ENCODE peak calls at places on chromosomes 1 and 21, in seven cellular contexts. One of them, this sample, is unnamed. For H3K4me1, the result is how much of the 10 kb centered on the place peaks cover.

GRCh38 chr1:227951624-227952373 is 4.1 kb upstream of the WNT9A start:
- DNase-seq in K562: no peak
- DNase-seq in cardiac muscle cell: no peak
- DNase-seq in stomach: peak
- DNase-seq in left ventricle myocardium inferior: no peak
- DNase-seq in HepG2: no peak
- DNase-seq in ovary: no peak
- DNase-seq in this sample: no peak

GRCh38 chr1:19877821-19878636 is 4.2 kb upstream of the OTUD3 start:
- DNase-seq in K562: no peak
- DNase-seq in cardiac muscle cell: no peak
- DNase-seq in stomach: peak
- DNase-seq in left ventricle myocardium inferior: no peak
- DNase-seq in HepG2: no peak
- DNase-seq in ovary: no peak
- DNase-seq in this sample: no peak

GRCh38 chr1:219973221-219973620 is 44.9 kb upstream of the SLC30A10 start:
- DNase-seq in K562: no peak
- DNase-seq in cardiac muscle cell: no peak
- DNase-seq in stomach: no peak
- DNase-seq in left ventricle myocardium inferior: no peak
- DNase-seq in HepG2: no peak
- DNase-seq in ovary: no peak
- DNase-seq in this sample: no peak

GRCh38 chr1:3610165-3610822 is 1.0 kb downstream of the MEGF6 start:
- DNase-seq in K562: no peak
- DNase-seq in cardiac muscle cell: peak
- DNase-seq in stomach: no peak
- DNase-seq in left ventricle myocardium inferior: no peak
- DNase-seq in HepG2: no peak
- DNase-seq in ovary: no peak
- DNase-seq in this sample: no peak

GRCh38 chr1:17680335-17680734 is 74.8 kb upstream of the ACTL8 start:
- DNase-seq in K562: no peak
- DNase-seq in cardiac muscle cell: no peak
- DNase-seq in stomach: no peak
- DNase-seq in left ventricle myocardium inferior: no peak
- DNase-seq in HepG2: no peak
- DNase-seq in ovary: no peak
- DNase-seq in this sample: no peak

GRCh38 chr1:25099343-25099951 is 132.9 kb downstream of the SYF2 start:
- DNase-seq in K562: no peak
- DNase-seq in cardiac muscle cell: no peak
- DNase-seq in stomach: no peak
- DNase-seq in left ventricle myocardium inferior: no peak
- DNase-seq in HepG2: peak
- DNase-seq in ovary: no peak
- DNase-seq in this sample: no peak

GRCh38 chr1:205913451-205914204 is 29.6 kb downstream of the SLC26A9 start:
- DNase-seq in K562: no peak
- DNase-seq in cardiac muscle cell: peak
- DNase-seq in stomach: peak
- DNase-seq in left ventricle myocardium inferior: peak
- DNase-seq in HepG2: no peak
- DNase-seq in ovary: peak
- DNase-seq in this sample: peak

GRCh38 chr1:59973719-59974118 is 47.1 kb upstream of the CYP2J2 start:
- DNase-seq in K562: no peak
- DNase-seq in cardiac muscle cell: no peak
- DNase-seq in stomach: no peak
- DNase-seq in left ventricle myocardium inferior: no peak
- DNase-seq in HepG2: no peak
- DNase-seq in ovary: no peak
- DNase-seq in this sample: no peak

GRCh38 chr1:222171005-222171404 is 376.9 kb downstream of the HHIPL2 start:
- DNase-seq in K562: no peak
- DNase-seq in cardiac muscle cell: peak
- DNase-seq in stomach: no peak
- DNase-seq in left ventricle myocardium inferior: no peak
- DNase-seq in HepG2: peak
- DNase-seq in ovary: no peak
- DNase-seq in this sample: no peak

GRCh38 chr1:36365310-36365895 is 20.3 kb downstream of the STK40 start:
- DNase-seq in K562: no peak
- DNase-seq in cardiac muscle cell: peak
- DNase-seq in stomach: no peak
- DNase-seq in left ventricle myocardium inferior: peak
- DNase-seq in HepG2: no peak
- DNase-seq in ovary: no peak
- DNase-seq in this sample: no peak

GRCh38 chr1:94866178-94866822 is 46.1 kb downstream of the SLC44A3 start:
- DNase-seq in K562: no peak
- DNase-seq in cardiac muscle cell: peak
- DNase-seq in stomach: no peak
- DNase-seq in left ventricle myocardium inferior: no peak
- DNase-seq in HepG2: no peak
- DNase-seq in ovary: no peak
- DNase-seq in this sample: no peak

GRCh38 chr1:50333595-50333974 is 89.7 kb downstream of the DMRTA2 start:
- DNase-seq in K562: peak
- DNase-seq in cardiac muscle cell: peak
- DNase-seq in stomach: peak
- DNase-seq in left ventricle myocardium inferior: peak
- DNase-seq in HepG2: no peak
- DNase-seq in ovary: peak
- DNase-seq in this sample: peak

GRCh38 chr1:185159966-185160365 is 3.0 kb downstream of the SWT1 start:
- DNase-seq in K562: no peak
- DNase-seq in cardiac muscle cell: no peak
- DNase-seq in stomach: no peak
- DNase-seq in left ventricle myocardium inferior: no peak
- DNase-seq in HepG2: no peak
- DNase-seq in ovary: no peak
- DNase-seq in this sample: no peak

GRCh38 chr1:95041491-95042165 is 31.1 kb downstream of the ALG14 start:
- DNase-seq in K562: peak
- DNase-seq in cardiac muscle cell: peak
- DNase-seq in stomach: peak
- DNase-seq in left ventricle myocardium inferior: peak
- DNase-seq in HepG2: peak
- DNase-seq in ovary: peak
- DNase-seq in this sample: peak

GRCh38 chr1:96660051-96660450 is 61.5 kb upstream of the PTBP2 start:
- DNase-seq in K562: no peak
- DNase-seq in cardiac muscle cell: no peak
- DNase-seq in stomach: no peak
- DNase-seq in left ventricle myocardium inferior: no peak
- DNase-seq in HepG2: no peak
- DNase-seq in ovary: no peak
- DNase-seq in this sample: no peak

GRCh38 chr1:39105061-39105840 is 79.1 kb downstream of the NDUFS5 start:
- DNase-seq in K562: peak
- DNase-seq in cardiac muscle cell: peak
- DNase-seq in stomach: peak
- DNase-seq in left ventricle myocardium inferior: peak
- DNase-seq in HepG2: no peak
- DNase-seq in ovary: peak
- DNase-seq in this sample: peak

GRCh38 chr1:39104158-39105060 is 78.3 kb downstream of the NDUFS5 start:
- DNase-seq in K562: no peak
- DNase-seq in cardiac muscle cell: no peak
- DNase-seq in stomach: no peak
- DNase-seq in left ventricle myocardium inferior: peak
- DNase-seq in HepG2: no peak
- DNase-seq in ovary: no peak
- DNase-seq in this sample: no peak

GRCh38 chr1:39106949-39107740 is 81.0 kb downstream of the NDUFS5 start:
- DNase-seq in K562: no peak
- DNase-seq in cardiac muscle cell: peak
- DNase-seq in stomach: no peak
- DNase-seq in left ventricle myocardium inferior: no peak
- DNase-seq in HepG2: no peak
- DNase-seq in ovary: no peak
- DNase-seq in this sample: no peak

GRCh38 chr1:39107891-39108290 is 81.7 kb downstream of the NDUFS5 start:
- DNase-seq in K562: no peak
- DNase-seq in cardiac muscle cell: no peak
- DNase-seq in stomach: no peak
- DNase-seq in left ventricle myocardium inferior: no peak
- DNase-seq in HepG2: no peak
- DNase-seq in ovary: no peak
- DNase-seq in this sample: no peak

DNA sequence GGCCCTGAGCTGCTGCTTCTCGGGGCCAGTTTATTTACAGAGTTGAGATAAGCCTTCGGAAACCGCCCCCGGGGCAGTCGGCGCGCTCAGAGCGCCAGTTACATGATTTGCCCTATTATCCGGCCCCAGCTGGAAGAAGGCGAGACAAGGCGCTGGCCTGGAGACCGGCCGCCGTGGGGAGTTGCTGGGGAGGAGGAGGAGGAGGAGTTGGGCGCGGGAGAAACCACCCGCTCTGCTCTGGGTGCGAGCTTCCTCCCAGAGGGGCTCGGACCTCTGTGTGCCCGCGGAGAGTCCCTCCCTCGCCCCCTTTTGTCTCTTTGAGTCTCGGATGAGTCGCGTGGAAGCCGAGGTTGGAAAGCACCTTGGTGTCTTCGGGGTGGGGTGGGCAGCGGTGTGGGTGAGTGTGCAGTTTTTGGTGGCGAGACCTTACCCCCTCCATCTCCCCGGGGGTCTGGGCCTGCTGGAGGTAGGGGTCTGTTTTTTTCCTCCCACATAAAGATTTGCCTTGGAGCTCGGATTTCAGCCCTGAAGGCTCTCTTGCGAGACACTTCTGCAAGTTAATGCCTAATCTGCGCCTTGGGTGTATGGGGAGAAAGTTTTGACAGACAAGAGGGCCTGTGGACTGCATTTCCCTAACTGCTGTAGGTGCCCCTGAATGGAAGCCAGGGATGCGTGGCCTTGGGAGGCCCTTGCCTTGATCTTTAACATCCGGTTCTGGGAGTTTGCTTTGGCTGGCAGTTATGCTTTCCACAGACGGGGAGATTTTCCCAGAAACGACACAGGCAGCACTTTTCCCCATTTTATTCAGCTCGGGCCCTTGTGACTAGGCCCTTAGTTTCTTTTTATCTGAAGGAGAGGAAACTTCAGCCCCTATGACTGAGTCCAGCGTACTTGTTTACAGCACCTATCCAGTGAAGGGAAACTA is 80.0 kb downstream of the NDUFS5 start:
- DNase-seq in K562: peak
- DNase-seq in cardiac muscle cell: peak
- DNase-seq in stomach: peak
- DNase-seq in left ventricle myocardium inferior: peak
- DNase-seq in HepG2: peak
- DNase-seq in ovary: peak
- DNase-seq in this sample: peak
- H3K4me3 ChIP-seq in K562: peak
- H3K4me3 ChIP-seq in cardiac muscle cell: peak
- H3K4me3 ChIP-seq in stomach: peak
- H3K4me3 ChIP-seq in left ventricle myocardium inferior: peak
- H3K4me3 ChIP-seq in HepG2: peak
- H3K4me3 ChIP-seq in ovary: peak
- H3K4me3 ChIP-seq in this sample: peak

DNA sequence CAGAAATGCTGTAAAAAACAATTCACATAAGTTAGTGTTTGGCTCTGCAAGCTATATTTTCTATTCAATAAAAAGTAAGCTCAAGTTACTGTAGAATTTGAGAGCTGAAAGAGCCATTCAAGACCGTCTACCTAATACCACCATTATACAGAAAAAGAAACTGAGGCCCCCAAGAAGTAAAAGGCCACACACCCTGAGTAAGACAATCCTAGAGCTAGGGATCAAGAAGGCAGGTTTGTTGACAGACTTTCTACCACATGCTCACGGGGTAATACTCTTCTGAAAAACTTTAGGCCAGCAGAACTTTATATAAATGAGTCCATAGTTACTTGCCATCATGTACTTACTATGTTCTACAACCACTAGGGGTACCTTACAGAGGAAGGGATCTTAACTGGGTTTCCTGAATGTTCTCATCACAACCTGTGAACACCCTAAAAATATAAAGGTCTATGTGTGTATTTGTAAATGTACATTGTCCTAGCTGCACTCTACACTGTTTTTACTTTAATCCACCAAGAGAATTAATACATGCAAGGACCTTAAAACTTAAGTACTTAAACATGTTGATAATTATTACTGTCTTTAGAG is 2.7 kb downstream of the PSMG1 start:
- DNase-seq in K562: no peak
- DNase-seq in cardiac muscle cell: peak
- DNase-seq in stomach: no peak
- DNase-seq in left ventricle myocardium inferior: no peak
- DNase-seq in HepG2: no peak
- DNase-seq in ovary: no peak
- DNase-seq in this sample: no peak
- TF ChIP-seq CTCF in K562: peak
- TF ChIP-seq CTCF in cardiac muscle cell: peak
- TF ChIP-seq CTCF in stomach: no peak
- TF ChIP-seq CTCF in left ventricle myocardium inferior: no peak
- TF ChIP-seq CTCF in HepG2: no peak
- TF ChIP-seq CTCF in ovary: no peak
- TF ChIP-seq CTCF in this sample: no peak

GRCh38 chr1:168509204-168509603 is 34.6 kb downstream of the XCL2 start:
- DNase-seq in K562: no peak
- DNase-seq in cardiac muscle cell: no peak
- DNase-seq in stomach: no peak
- DNase-seq in left ventricle myocardium inferior: no peak
- DNase-seq in HepG2: no peak
- DNase-seq in ovary: no peak
- DNase-seq in this sample: no peak
- H3K4me1 ChIP-seq in K562: under half
- H3K4me1 ChIP-seq in cardiac muscle cell: half or more
- H3K4me1 ChIP-seq in stomach: under half
- H3K4me1 ChIP-seq in left ventricle myocardium inferior: under half
- H3K4me1 ChIP-seq in HepG2: under half
- H3K4me1 ChIP-seq in ovary: under half
- H3K4me1 ChIP-seq in this sample: under half

DNA sequence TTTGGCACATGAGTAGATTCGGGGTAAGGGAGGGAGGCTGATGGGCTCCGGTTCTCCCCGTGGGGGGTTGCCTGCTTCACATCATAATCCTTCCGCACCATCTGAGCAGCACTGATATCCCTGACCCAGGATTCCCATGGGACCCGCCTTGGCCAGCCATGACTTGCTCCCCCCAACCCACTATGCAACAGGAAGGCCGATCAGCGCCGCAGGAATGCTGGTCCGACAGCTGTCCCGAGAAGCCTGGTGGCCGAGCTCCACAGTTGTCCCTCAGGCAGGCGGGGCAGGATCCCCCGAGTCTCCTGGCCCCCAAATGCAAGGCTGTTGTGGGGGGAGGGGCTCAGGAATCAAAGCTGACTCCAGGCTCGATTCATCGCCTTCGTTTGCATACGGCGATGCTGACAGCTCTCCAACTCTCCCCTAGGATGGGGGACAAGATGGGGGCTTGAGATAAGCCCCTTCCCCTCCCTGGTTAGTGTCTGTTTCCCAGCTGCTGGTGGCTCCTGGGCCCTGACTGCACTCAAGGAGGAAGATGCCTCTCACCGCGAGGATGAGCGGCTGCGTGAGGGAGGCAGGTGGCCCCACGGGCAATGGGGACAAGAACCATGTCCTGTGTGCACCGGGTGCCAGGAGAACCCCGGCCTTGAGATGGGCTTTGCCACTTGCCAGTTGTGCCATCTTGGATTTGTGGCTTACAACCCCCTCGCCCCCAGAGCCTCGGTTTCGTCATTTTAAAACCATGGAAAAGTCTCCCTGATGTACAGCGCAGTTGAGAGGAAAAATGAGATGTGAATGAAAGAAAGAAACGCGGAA is 9.4 kb downstream of the DRAXIN start:
- DNase-seq in K562: no peak
- DNase-seq in cardiac muscle cell: no peak
- DNase-seq in stomach: no peak
- DNase-seq in left ventricle myocardium inferior: no peak
- DNase-seq in HepG2: no peak
- DNase-seq in ovary: no peak
- DNase-seq in this sample: no peak
- H3K4me3 ChIP-seq in K562: no peak
- H3K4me3 ChIP-seq in cardiac muscle cell: no peak
- H3K4me3 ChIP-seq in stomach: no peak
- H3K4me3 ChIP-seq in left ventricle myocardium inferior: no peak
- H3K4me3 ChIP-seq in HepG2: no peak
- H3K4me3 ChIP-seq in ovary: no peak
- H3K4me3 ChIP-seq in this sample: no peak

This sample was measured in lung.